ENCODE peak calls at places on chromosomes 3 and 15, in eight cellular contexts. L is ELR; A is right atrium auricular region; S is ureter; Q is A172; D is NCI-H2081; E is stimulated activated CD4-positive, alpha-beta T cell treated with anti-CD3 and anti-CD28 coated beads, Interleukin-1b, Interleukin-23, amount 100 ng/mL, for 24 hours; Y is GM10248. K is an unnamed sample.

GRCh38 chr3:5002174-5002870 is 23.1 kb downstream of the BHLHE40 start:
- DNase-seq in L (no peak), A (no peak), S (no peak), Q (no peak), D (no peak), E (peak), Y (no peak), K (no peak)

GRCh38 chr15:87604857-87605446 is 651.6 kb downstream of the NTRK3 start:
- DNase-seq in L (peak), A (no peak), S (no peak), Q (no peak), D (no peak), E (no peak), Y (peak), K (no peak)

GRCh38 chr15:68586274-68586961 is 7.6 kb downstream of the CORO2B start:
- DNase-seq in L (peak), A (no peak), S (no peak), Q (peak), D (no peak), E (no peak), Y (no peak), K (no peak)

GRCh38 chr3:106121491-106122289 is 252.9 kb upstream of the CBLB start:
- DNase-seq in L (no peak), A (no peak), S (no peak), Q (no peak), D (no peak), E (no peak), Y (no peak), K (no peak)

GRCh38 chr3:114863848-114864247 is 283.2 kb downstream of the ZBTB20 start:
- DNase-seq in L (no peak), A (no peak), S (no peak), Q (no peak), D (no peak), E (no peak), Y (no peak), K (no peak)

GRCh38 chr3:190053919-190054672 is 66.6 kb downstream of the P3H2 start:
- DNase-seq in L (peak), A (no peak), S (no peak), Q (peak), D (no peak), E (no peak), Y (no peak), K (no peak)

GRCh38 chr3:133838916-133839800 is 33.5 kb downstream of the SRPRB start:
- DNase-seq in L (no peak), A (no peak), S (no peak), Q (no peak), D (no peak), E (no peak), Y (no peak), K (no peak)

GRCh38 chr3:154571827-154572226 is 141.8 kb upstream of the GPR149 start:
- DNase-seq in L (no peak), A (no peak), S (no peak), Q (no peak), D (no peak), E (no peak), Y (no peak), K (no peak)

GRCh38 chr3:151015762-151016161 is 43.2 kb upstream of the CLRN1 start:
- DNase-seq in L (no peak), A (no peak), S (no peak), Q (no peak), D (no peak), E (no peak), Y (no peak), K (no peak)

GRCh38 chr3:48856469-48856868 is 8.8 kb upstream of the PRKAR2A start:
- DNase-seq in L (no peak), A (no peak), S (no peak), Q (no peak), D (no peak), E (no peak), Y (no peak), K (no peak)

GRCh38 chr3:52010431-52010830 is 14.7 kb upstream of the RPL29 start:
- DNase-seq in L (no peak), A (no peak), S (no peak), Q (no peak), D (no peak), E (no peak), Y (no peak), K (no peak)